ENCODE peak calls at places on chromosomes 13 and 19, in four cellular contexts. B is left ventricle myocardium inferior, J is left lung, R is tibial nerve. N is an unnamed sample.

GRCh38 chr19:45814851-45815481 is at the start of gene RSPH6A:
- DNase-seq in B (no peak), J (peak), R (no peak), N (no peak)

GRCh38 chr19:7226749-7227148 is 67.5 kb downstream of the INSR start:
- DNase-seq in B (no peak), J (no peak), R (no peak), N (no peak)

GRCh38 chr19:3350014-3350663 is 16.2 kb upstream of the NFIC start:
- DNase-seq in B (no peak), J (no peak), R (no peak), N (peak)

GRCh38 chr13:30395192-30396158 is 26.8 kb upstream of the UBE2L5 start:
- DNase-seq in B (peak), J (peak), R (peak), N (peak)

GRCh38 chr13:37617162-37617561 is 18.6 kb upstream of the POSTN start:
- DNase-seq in B (no peak), J (no peak), R (no peak), N (peak)

GRCh38 chr13:77001963-77002587 is 10.2 kb downstream of the CLN5 start:
- DNase-seq in B (no peak), J (no peak), R (no peak), N (no peak)

GRCh38 chr13:107348471-107348870 is 780.5 kb upstream of the ARGLU1 start:
- DNase-seq in B (no peak), J (no peak), R (no peak), N (no peak)

GRCh38 chr19:30691767-30692516 is 319.8 kb downstream of the ZNF536 start:
- DNase-seq in B (no peak), J (no peak), R (no peak), N (no peak)

GRCh38 chr19:46288896-46289588 is 7.8 kb upstream of the HIF3A start:
- DNase-seq in B (peak), J (no peak), R (no peak), N (peak)

GRCh38 chr19:47471733-47472457 is at the start of gene SLC8A2:
- DNase-seq in B (peak), J (peak), R (no peak), N (peak)
- TF ChIP-seq CTCF in B (no peak), J (no peak), R (no peak), N (no peak)

DNA sequence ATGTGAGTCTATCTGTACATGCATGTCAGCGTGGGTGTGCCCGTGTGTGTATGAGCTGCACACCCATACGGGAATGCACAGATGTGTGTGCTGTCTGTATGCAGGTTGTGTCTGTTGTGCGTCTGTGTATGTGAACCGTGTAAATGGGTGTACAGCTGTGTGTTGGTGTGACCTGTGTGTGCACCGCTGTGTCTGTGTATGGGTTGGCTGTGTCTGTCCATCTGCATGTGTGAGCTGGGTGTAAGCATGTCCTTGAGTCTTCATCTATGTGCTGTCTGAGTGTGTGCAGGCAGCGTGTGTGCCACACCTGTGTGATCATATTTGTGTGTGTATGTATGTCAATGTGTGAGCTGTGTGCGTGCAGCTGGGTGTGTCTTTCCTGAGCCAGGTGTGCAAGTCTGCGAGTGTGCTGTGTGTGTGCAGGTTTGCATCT is 1.6 kb downstream of the NOTCH3 start:
- DNase-seq in B (no peak), J (no peak), R (no peak), N (no peak)
- H3K4me3 ChIP-seq in B (peak), J (peak), R (peak), N (peak)

GRCh38 chr13:100646030-100646673 is 28.4 kb downstream of the TMTC4 start:
- DNase-seq in B (no peak), J (no peak), R (no peak), N (no peak)
- TF ChIP-seq CTCF in B (peak), J (no peak), R (no peak), N (peak)

GRCh38 chr19:43362745-43363144 is 9.3 kb downstream of the CD177 start:
- DNase-seq in B (no peak), J (no peak), R (no peak), N (no peak)
- H3K4me3 ChIP-seq in B (no peak), J (no peak), R (no peak), N (no peak)

GRCh38 chr13:94987081-94987480 is 274.7 kb upstream of the SOX21 start:
- DNase-seq in B (no peak), J (no peak), R (no peak), N (no peak)

GRCh38 chr13:94984974-94985373 is 272.6 kb upstream of the SOX21 start:
- DNase-seq in B (no peak), J (no peak), R (no peak), N (no peak)

GRCh38 chr13:94987869-94988268 is 275.5 kb upstream of the SOX21 start:
- DNase-seq in B (no peak), J (no peak), R (no peak), N (no peak)

GRCh38 chr13:94992277-94992989 is 280.1 kb upstream of the SOX21 start:
- DNase-seq in B (no peak), J (no peak), R (no peak), N (no peak)

DNA sequence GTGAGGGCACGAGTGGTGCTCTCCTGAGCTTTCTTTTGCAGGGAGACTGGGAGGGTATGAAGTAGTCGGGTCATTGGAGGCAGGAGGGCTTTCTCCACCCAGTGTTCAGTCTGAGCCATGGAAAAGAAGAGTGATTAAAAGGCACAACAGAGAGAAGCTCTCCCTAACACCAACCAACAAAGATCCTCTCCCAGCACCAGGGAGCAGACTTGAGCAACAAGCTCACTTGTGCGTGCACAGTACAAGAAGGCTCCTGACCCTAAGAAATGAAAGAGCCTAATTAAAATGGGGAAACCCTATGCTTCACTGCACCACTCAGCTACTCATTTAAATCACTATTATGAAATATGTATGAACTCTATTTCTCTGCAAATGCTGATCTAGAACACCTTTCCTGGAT is 276.3 kb upstream of the SOX21 start:
- DNase-seq in B (no peak), J (no peak), R (no peak), N (no peak)
- TF ChIP-seq CTCF in B (no peak), J (no peak), R (no peak), N (peak)

DNA sequence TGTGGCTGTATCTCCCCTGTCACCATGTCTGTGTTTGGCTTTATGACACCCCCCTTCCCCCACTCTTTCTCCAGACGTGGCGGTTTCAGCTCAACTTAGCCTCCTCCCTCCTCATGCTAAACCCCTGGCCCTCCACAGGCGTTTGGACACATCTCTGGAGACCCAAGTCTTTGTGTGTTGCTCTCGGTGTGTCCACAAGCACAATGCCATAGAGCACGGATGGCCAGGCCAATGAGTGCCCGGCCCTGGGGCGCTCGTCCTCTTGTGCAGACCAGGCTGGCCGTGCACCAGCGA is 468 bp downstream of the PPP1R14A start:
- DNase-seq in B (no peak), J (no peak), R (no peak), N (no peak)
- H3K4me3 ChIP-seq in B (peak), J (peak), R (peak), N (no peak)

DNA sequence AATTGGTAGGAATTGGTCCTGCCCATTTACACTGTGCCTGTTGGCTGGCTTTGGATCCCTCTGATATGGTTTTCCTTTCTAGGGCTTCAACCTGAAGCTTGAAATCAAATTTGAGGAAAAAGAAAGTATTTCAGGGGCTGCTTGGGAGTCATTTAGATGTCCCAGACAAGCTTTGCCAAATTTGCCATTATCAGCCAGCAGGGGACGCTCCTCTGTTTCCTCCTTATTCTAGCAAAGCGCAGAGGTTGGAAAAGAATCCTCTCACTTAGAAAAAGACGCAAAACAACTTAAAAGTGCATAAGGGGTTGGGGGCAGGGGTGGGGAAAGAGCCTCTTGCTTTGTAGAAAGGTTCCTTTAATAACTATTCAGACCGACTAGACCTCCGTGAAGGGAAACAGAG is 1211.1 kb upstream of the PCDH20 start:
- DNase-seq in B (no peak), J (no peak), R (no peak), N (no peak)
- TF ChIP-seq CTCF in B (no peak), J (no peak), R (no peak), N (peak)